ENCODE peak calls at places on chromosomes 6 and 20, in six cellular contexts. D is upper lobe of right lung, B is IMR-90, N is heart right ventricle, I is left lung, E is neuronal stem cell. M is an unnamed sample.

GRCh38 chr20:36641506-36641843 is 4.5 kb downstream of the SLA2 start:
- DNase-seq in D (no peak), B (no peak), N (no peak), I (no peak), E (no peak), M (no peak)

GRCh38 chr20:62900052-62900691 is 26.1 kb downstream of the DIDO1 start:
- DNase-seq in D (peak), B (peak), N (peak), I (peak), E (peak), M (peak)

GRCh38 chr20:63024573-63025392 is 18.0 kb upstream of the BHLHE23 start:
- DNase-seq in D (peak), B (no peak), N (no peak), I (no peak), E (no peak), M (no peak)

GRCh38 chr6:119978274-119978889 is 628.8 kb upstream of the MAN1A1 start:
- DNase-seq in D (no peak), B (peak), N (no peak), I (no peak), E (no peak), M (no peak)

GRCh38 chr6:168609914-168610490 is 169.0 kb downstream of the SMOC2 start:
- DNase-seq in D (no peak), B (no peak), N (no peak), I (no peak), E (no peak), M (no peak)

GRCh38 chr6:150241751-150242150 is 98.9 kb downstream of the PPP1R14C start:
- DNase-seq in D (no peak), B (no peak), N (no peak), I (no peak), E (no peak), M (no peak)

GRCh38 chr6:56334937-56335336 is 87.6 kb upstream of the COL21A1 start:
- DNase-seq in D (no peak), B (peak), N (no peak), I (no peak), E (no peak), M (no peak)

GRCh38 chr20:63750807-63751470 is 11.4 kb downstream of the SLC2A4RG start:
- DNase-seq in D (no peak), B (no peak), N (no peak), I (no peak), E (no peak), M (no peak)

GRCh38 chr6:2719053-2719375 is 31.7 kb downstream of the MYLK4 start:
- DNase-seq in D (no peak), B (peak), N (no peak), I (no peak), E (no peak), M (no peak)

GRCh38 chr6:68235192-68235812 is 399.8 kb upstream of the ADGRB3 start:
- DNase-seq in D (no peak), B (no peak), N (no peak), I (no peak), E (no peak), M (no peak)

GRCh38 chr20:62156592-62157386 is 13.2 kb downstream of the SS18L1 start:
- DNase-seq in D (peak), B (peak), N (peak), I (no peak), E (no peak), M (no peak)

GRCh38 chr6:144138542-144138941 is 11.8 kb upstream of the STX11 start:
- DNase-seq in D (no peak), B (no peak), N (no peak), I (no peak), E (no peak), M (no peak)

GRCh38 chr6:144528605-144529425 is 243.7 kb downstream of the UTRN start:
- DNase-seq in D (no peak), B (peak), N (no peak), I (no peak), E (peak), M (no peak)

GRCh38 chr6:105359419-105360366 is 43.2 kb downstream of the PREP start:
- DNase-seq in D (no peak), B (peak), N (no peak), I (no peak), E (no peak), M (no peak)

GRCh38 chr6:52063584-52064400 is 23.6 kb downstream of the PKHD1 start:
- DNase-seq in D (no peak), B (peak), N (peak), I (no peak), E (peak), M (no peak)

GRCh38 chr6:89482136-89482535 is 49.2 kb downstream of the ANKRD6 start:
- DNase-seq in D (no peak), B (no peak), N (no peak), I (no peak), E (no peak), M (no peak)

GRCh38 chr6:12126051-12126450 is 113.9 kb downstream of the HIVEP1 start:
- DNase-seq in D (no peak), B (no peak), N (no peak), I (no peak), E (no peak), M (no peak)

GRCh38 chr6:14811760-14812428 is 434.0 kb upstream of the JARID2 start:
- DNase-seq in D (no peak), B (peak), N (no peak), I (no peak), E (no peak), M (no peak)

DNA sequence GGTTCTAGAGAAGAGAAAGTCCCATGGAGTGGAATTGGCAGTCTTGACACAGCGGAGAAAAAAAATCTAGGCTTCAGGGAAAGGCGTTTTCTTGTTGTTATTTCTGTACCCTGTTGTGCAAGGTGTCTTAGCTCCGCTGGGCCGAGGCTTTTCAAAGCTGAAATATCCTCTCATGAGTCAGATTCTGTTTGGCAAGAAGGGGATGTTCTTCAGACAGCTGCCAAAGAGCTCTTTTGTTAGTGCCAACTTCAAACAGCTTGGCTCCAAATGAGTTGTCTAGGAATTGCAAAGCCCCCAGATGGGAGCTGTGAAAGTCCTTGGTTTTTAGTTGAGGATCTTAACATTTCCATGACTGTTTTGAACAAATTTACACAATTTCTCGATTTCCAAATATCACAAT is 45.6 kb downstream of the LRRN4 start:
- DNase-seq in D (no peak), B (peak), N (peak), I (peak), E (no peak), M (peak)
- H3K27ac ChIP-seq in D (peak), B (no peak), N (peak), I (peak), E (no peak), M (peak)

DNA sequence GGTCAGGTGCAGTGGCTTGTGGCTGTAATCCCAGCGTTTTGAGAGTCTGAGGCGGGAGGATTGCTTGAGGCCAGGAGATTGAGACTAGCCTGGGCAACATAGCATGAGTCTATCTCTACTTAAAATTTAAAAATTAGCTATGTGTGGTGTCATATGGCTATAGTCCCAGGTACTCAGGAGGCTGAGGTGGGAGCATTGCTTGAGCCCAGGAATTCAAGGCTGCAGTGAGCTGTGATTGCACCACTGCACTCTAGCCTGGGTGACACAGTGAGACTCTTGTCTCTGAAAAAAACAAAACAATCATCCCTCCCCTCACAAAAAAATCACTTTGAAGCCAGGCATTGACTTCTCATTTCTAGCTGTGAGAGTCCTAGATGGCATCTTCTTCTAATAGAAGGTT is 32.1 kb downstream of the AIG1 start:
- DNase-seq in D (no peak), B (no peak), N (no peak), I (no peak), E (no peak), M (no peak)
- H3K27ac ChIP-seq in D (no peak), B (no peak), N (no peak), I (no peak), E (no peak), M (no peak)

DNA sequence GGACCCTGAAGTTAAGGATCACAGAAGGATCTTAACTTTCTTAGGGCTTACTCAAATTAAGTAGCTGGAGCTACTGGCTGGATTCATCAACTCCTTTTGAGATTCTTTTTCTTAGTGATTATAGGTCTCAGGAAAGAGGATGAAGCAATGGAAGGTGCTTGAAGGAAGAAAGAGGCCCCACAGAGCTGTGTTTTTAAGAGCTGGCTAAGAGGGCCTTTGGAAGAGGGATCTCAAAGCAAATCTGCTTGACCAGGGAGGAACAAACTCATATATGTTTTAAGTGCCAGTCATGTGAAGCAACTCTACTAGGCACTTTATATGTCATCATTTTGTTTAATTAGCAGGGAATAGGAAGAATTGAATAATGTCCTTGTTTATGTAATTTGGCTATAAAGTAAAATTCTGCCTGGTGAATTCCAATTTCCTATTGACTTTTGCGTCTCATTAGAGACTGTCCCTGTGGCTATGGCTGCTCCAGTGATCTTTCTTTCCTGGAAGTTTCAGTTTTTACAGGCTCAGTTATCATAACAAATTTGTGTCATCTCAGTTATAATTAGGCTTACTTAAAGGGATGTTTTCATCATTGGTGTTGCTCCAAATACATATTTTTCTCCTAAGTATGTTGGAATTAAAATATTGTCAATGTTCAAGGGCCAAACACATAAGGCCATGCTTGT is 222.8 kb upstream of the CITED2 start:
- DNase-seq in D (no peak), B (no peak), N (no peak), I (no peak), E (no peak), M (no peak)
- H3K27ac ChIP-seq in D (peak), B (peak), N (no peak), I (peak), E (no peak), M (peak)

DNA sequence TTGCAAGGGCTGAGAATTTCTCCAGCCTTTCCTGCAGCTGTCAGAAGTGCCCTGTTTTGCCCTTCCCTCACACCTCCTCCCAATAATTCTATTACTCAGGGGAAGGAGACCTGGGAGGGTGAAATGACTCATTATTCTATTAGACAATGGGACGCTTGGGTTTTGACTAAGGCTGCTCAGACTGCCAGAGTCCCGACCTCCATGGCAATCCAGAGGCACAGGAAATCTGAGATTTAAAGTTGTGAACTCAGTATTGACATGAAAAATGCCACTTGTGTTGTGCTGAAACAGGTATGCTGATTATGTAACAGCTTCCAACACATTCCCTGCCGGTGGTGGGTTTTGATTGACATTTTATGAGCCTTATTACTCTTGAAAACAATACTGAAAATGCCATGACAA is 625.9 kb upstream of the FLRT3 start:
- DNase-seq in D (no peak), B (no peak), N (no peak), I (no peak), E (no peak), M (no peak)
- H3K27ac ChIP-seq in D (no peak), B (no peak), N (no peak), I (no peak), E (no peak), M (no peak)

DNA sequence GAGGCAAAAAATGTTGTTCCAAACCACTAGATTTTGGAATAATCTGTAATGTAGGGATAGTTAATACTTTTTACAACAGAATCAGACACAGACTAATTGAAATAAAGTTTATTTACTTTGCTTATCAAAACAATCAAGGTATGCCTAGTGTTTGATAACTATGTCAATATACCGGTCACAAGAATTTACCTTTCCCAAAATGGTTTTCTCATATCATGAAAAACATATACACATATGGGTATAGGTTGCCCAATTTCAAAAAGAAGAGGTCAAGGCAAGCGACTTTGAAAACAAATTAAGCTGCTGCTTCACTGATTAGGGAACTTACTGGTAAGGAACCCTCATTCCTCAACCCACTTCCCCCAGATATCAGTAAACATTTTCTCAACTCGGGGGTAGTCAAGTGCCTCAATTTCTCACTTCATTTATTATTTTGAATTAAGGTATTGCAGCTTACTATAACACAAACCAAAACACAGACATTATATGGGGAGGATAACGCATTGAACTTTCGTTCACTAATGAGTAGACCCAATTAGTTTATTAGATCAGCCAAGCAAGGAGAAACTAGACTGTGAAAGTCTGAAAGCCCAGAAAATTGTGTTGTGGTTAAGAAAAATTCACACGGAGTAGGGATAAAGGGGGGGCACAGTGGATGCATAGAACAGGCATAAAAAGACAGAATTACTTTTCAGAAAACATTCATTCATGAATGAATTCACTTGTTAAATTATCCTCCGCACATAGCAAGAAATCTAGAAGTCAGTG is 9.0 kb upstream of the ELOVL5 start:
- DNase-seq in D (no peak), B (no peak), N (no peak), I (no peak), E (no peak), M (no peak)
- H3K27ac ChIP-seq in D (peak), B (no peak), N (no peak), I (peak), E (no peak), M (peak)

GRCh38 chr20:7742479-7742878 is 197.8 kb downstream of the HAO1 start:
- DNase-seq in D (no peak), B (peak), N (no peak), I (no peak), E (no peak), M (no peak)
- H3K27ac ChIP-seq in D (no peak), B (no peak), N (no peak), I (no peak), E (no peak), M (no peak)

GRCh38 chr6:37221585-37222124 is 35.9 kb upstream of the TBC1D22B start:
- DNase-seq in D (no peak), B (no peak), N (no peak), I (no peak), E (no peak), M (peak)

GRCh38 chr6:37225350-37226169 is 32.0 kb upstream of the TBC1D22B start:
- DNase-seq in D (no peak), B (no peak), N (no peak), I (no peak), E (no peak), M (no peak)

GRCh38 chr6:37222992-37223391 is 34.6 kb upstream of the TBC1D22B start:
- DNase-seq in D (no peak), B (no peak), N (no peak), I (no peak), E (no peak), M (no peak)

GRCh38 chr6:37218501-37218900 is 39.1 kb upstream of the TBC1D22B start:
- DNase-seq in D (no peak), B (no peak), N (no peak), I (no peak), E (no peak), M (no peak)

DNA sequence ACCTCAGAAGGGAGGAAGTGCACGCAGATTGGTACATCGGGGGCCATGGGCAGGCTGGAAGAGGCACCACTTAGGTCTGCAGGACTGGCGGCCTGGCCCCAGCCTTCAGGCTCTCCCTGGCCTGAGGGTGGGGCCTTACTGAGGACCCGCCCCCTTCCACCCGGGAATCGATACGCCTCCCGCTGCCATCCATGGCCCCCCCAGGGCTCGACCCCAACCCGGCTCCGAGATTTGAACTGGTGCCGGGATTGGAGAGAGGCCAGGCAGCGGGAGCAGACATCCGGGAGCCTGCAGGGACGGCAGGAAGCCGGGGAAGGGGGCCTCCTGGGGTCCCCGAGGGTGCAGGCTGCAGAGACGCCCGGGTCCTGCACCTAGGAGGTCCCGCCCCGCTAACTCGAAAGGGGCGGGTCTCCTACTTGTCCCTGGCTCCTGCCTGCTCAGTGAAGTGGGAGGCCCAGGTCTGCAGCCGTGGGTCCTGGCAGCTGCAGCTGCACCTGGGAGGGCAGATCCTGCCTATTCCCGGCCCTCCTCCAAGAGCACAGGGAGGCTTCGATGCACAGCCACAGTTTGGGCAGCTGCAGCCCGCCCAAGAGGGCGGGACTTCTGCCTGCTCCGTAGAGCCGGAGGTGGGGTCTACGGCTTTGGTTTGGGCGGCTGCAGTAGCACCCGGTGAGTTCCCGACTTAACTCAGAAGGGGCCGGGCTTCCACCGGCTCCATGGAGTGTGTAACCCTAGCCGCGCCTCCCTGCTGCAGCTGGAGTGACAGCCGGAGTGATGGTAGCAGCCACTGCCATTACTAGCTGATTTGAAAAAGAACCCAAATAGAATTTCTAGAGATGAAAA is 35.2 kb upstream of the TBC1D22B start:
- DNase-seq in D (peak), B (peak), N (peak), I (peak), E (peak), M (peak)
- H3K27ac ChIP-seq in D (no peak), B (peak), N (no peak), I (no peak), E (peak), M (no peak)

M was measured in coronary artery.